ENCODE peak calls at places on chromosomes 7 and 10, in seven cellular contexts. Q is type B pancreatic cell; I is DMS79; A is EH; Y is breast epithelium; J is CD8-positive, alpha-beta memory T cell; T is GM12865. Z is an unnamed sample.

GRCh38 chr10:19762026-19762425 is 54.2 kb upstream of the PLXDC2 start:
- DNase-seq in T (no peak), A (no peak), I (no peak), Q (no peak), J (no peak), Y (no peak), Z (no peak)

GRCh38 chr10:4704034-4704545 is 121.9 kb upstream of the AKR1E2 start:
- DNase-seq in Y (no peak), A (peak), I (no peak), J (no peak), T (no peak), Q (no peak), Z (no peak)

GRCh38 chr7:15674586-15674985 is 11.9 kb downstream of the MEOX2 start:
- DNase-seq in I (no peak), T (no peak), Y (no peak), J (no peak), A (no peak), Q (no peak), Z (no peak)

GRCh38 chr7:129295015-129295423 is 70.2 kb downstream of the AHCYL2 start:
- DNase-seq in A (peak), Q (no peak), T (no peak), J (no peak), I (no peak), Y (no peak), Z (no peak)

GRCh38 chr7:138979226-138979979 is 1.8 kb downstream of the KIAA1549 start:
- DNase-seq in A (peak), Y (no peak), I (no peak), T (peak), J (no peak), Q (peak), Z (no peak)

GRCh38 chr7:105473163-105473562 is 48.9 kb downstream of the PUS7 start:
- DNase-seq in Y (no peak), I (no peak), T (no peak), A (peak), J (no peak), Q (no peak), Z (no peak)

GRCh38 chr10:79260803-79261740 is 86.2 kb upstream of the PPIF start:
- DNase-seq in Q (no peak), T (peak), I (no peak), Y (no peak), A (peak), J (no peak), Z (no peak)

GRCh38 chr7:2715341-2716231 is 27.6 kb downstream of the AMZ1 start:
- DNase-seq in Y (no peak), A (peak), J (no peak), I (no peak), T (no peak), Q (no peak), Z (no peak)

GRCh38 chr10:110530131-110530831 is 32.6 kb downstream of the DUSP5 start:
- DNase-seq in A (peak), J (peak), T (no peak), Y (peak), I (no peak), Q (peak), Z (no peak)

GRCh38 chr10:122435212-122435827 is 19.1 kb upstream of the ARMS2 start:
- DNase-seq in Y (no peak), A (peak), Q (no peak), J (no peak), T (peak), I (no peak), Z (peak)

GRCh38 chr10:26486985-26487850 is 49.1 kb downstream of the APBB1IP start:
- DNase-seq in Y (no peak), A (peak), I (no peak), T (peak), Q (no peak), J (peak), Z (no peak)

GRCh38 chr7:127905491-127906330 is 125.5 kb downstream of the LRRC4 start:
- DNase-seq in T (no peak), J (no peak), Q (no peak), Y (peak), I (no peak), A (peak), Z (no peak)

GRCh38 chr7:140050100-140050499 is 12.7 kb downstream of the PARP12 start:
- DNase-seq in Q (peak), T (no peak), I (no peak), Y (no peak), J (no peak), A (no peak), Z (no peak)

GRCh38 chr7:135490783-135491182 is 19.1 kb downstream of the CNOT4 start:
- DNase-seq in J (no peak), T (no peak), I (no peak), A (peak), Y (no peak), Q (no peak), Z (no peak)

GRCh38 chr10:72637398-72637857 is 11.5 kb upstream of the MICU1 start:
- DNase-seq in Y (no peak), A (peak), T (peak), I (no peak), Q (no peak), J (no peak), Z (no peak)

GRCh38 chr7:10412426-10413019 is 561.1 kb upstream of the PHF14 start:
- DNase-seq in J (no peak), Q (no peak), I (no peak), Y (no peak), A (peak), T (peak), Z (no peak)

GRCh38 chr7:38973760-38974159 is 3.9 kb upstream of the POU6F2 start:
- DNase-seq in J (no peak), Q (no peak), T (no peak), Y (no peak), I (no peak), A (no peak), Z (no peak)

GRCh38 chr10:119020627-119020946 is 8.9 kb upstream of the NANOS1 start:
- DNase-seq in Y (no peak), A (no peak), I (no peak), T (no peak), J (no peak), Q (peak), Z (no peak)

GRCh38 chr7:113085781-113086390 is 741 bp downstream of the GPR85 start:
- DNase-seq in Y (no peak), Q (no peak), J (no peak), I (peak), A (peak), T (no peak), Z (no peak)

GRCh38 chr10:47165711-47166404 is 134.1 kb upstream of the GDF10 start:
- DNase-seq in J (no peak), T (no peak), I (no peak), Y (peak), A (peak), Q (peak), Z (no peak)

GRCh38 chr7:46301677-46302076 is 380.6 kb upstream of the IGFBP3 start:
- DNase-seq in J (no peak), I (no peak), Q (no peak), A (peak), T (no peak), Y (no peak), Z (no peak)

GRCh38 chr7:45203947-45204445 is 46.4 kb downstream of the RAMP3 start:
- DNase-seq in A (peak), Y (no peak), J (no peak), T (peak), Q (no peak), I (peak), Z (no peak)

GRCh38 chr7:14604606-14605005 is 297.9 kb downstream of the DGKB start:
- DNase-seq in J (no peak), T (no peak), Y (no peak), Q (no peak), I (no peak), A (no peak), Z (no peak)

GRCh38 chr10:44330431-44330830 is 54.5 kb downstream of the CXCL12 start:
- DNase-seq in A (no peak), I (no peak), Q (no peak), Y (no peak), T (no peak), J (no peak), Z (no peak)

GRCh38 chr10:28072573-28072972 is 73.7 kb upstream of the ODAD2 start:
- DNase-seq in J (no peak), I (no peak), Q (no peak), Y (no peak), T (no peak), A (peak), Z (no peak)

GRCh38 chr10:99523251-99523773 is 9.4 kb upstream of the NKX2-3 start:
- DNase-seq in T (no peak), I (no peak), A (no peak), Y (no peak), Q (no peak), J (no peak), Z (no peak)

GRCh38 chr7:106313966-106314365 is 29.2 kb upstream of the NAMPT start:
- DNase-seq in Y (no peak), J (no peak), Q (no peak), A (no peak), I (no peak), T (no peak), Z (no peak)

GRCh38 chr10:77392236-77392721 is 245.3 kb downstream of the KCNMA1 start:
- DNase-seq in Y (no peak), T (no peak), Q (no peak), A (peak), J (no peak), I (no peak), Z (no peak)